ENCODE peak calls at places on chromosomes 3 and 15, in four cellular contexts. One of them, this sample, is unnamed.

GRCh38 chr3:182794806-182795369 is 1.6 kb downstream of the ATP11B start:
- DNase-seq in mucosa of descending colon: no peak
- DNase-seq in pancreas: no peak
- DNase-seq in tibial nerve: no peak
- DNase-seq in this sample: no peak

GRCh38 chr3:149898771-149899170 is 71.9 kb downstream of the PFN2 start:
- DNase-seq in tibial nerve: no peak
- DNase-seq in mucosa of descending colon: no peak
- DNase-seq in pancreas: no peak
- DNase-seq in this sample: no peak

GRCh38 chr3:64176461-64176996 is 48.7 kb downstream of the PRICKLE2 start:
- DNase-seq in tibial nerve: no peak
- DNase-seq in pancreas: no peak
- DNase-seq in mucosa of descending colon: no peak
- DNase-seq in this sample: no peak

GRCh38 chr3:9809615-9810356 is at the start of gene TTLL3:
- DNase-seq in pancreas: peak; percentile 88
- DNase-seq in tibial nerve: peak; percentile 77
- DNase-seq in mucosa of descending colon: peak; percentile 86
- DNase-seq in this sample: peak; percentile 89

GRCh38 chr3:126170073-126170916 is 10.1 kb downstream of the ALDH1L1 start:
- DNase-seq in tibial nerve: no peak
- DNase-seq in mucosa of descending colon: no peak
- DNase-seq in pancreas: no peak
- DNase-seq in this sample: no peak

GRCh38 chr3:127209840-127210653 is 17.1 kb downstream of the PRR23E start:
- DNase-seq in tibial nerve: no peak
- DNase-seq in pancreas: no peak
- DNase-seq in mucosa of descending colon: no peak
- DNase-seq in this sample: no peak

GRCh38 chr3:51975857-51976549 is 1.1 kb downstream of the ABHD14A start:
- DNase-seq in mucosa of descending colon: peak; percentile 84
- DNase-seq in pancreas: peak; percentile 83
- DNase-seq in tibial nerve: peak; percentile 66
- DNase-seq in this sample: peak; percentile 87

GRCh38 chr15:72599855-72600464 is 54.5 kb upstream of the GOLGA6B start:
- DNase-seq in tibial nerve: peak; percentile 48
- DNase-seq in pancreas: no peak
- DNase-seq in mucosa of descending colon: no peak
- DNase-seq in this sample: no peak

GRCh38 chr3:82132210-82133069 is 371.0 kb upstream of the GBE1 start:
- DNase-seq in mucosa of descending colon: no peak
- DNase-seq in pancreas: no peak
- DNase-seq in tibial nerve: no peak
- DNase-seq in this sample: no peak

GRCh38 chr3:106018929-106019328 is 150.1 kb upstream of the CBLB start:
- DNase-seq in pancreas: no peak
- DNase-seq in tibial nerve: no peak
- DNase-seq in mucosa of descending colon: no peak
- DNase-seq in this sample: no peak

GRCh38 chr3:152097120-152097519 is 171.6 kb upstream of the MBNL1 start:
- DNase-seq in tibial nerve: no peak
- DNase-seq in pancreas: no peak
- DNase-seq in mucosa of descending colon: no peak
- DNase-seq in this sample: no peak

GRCh38 chr3:38702231-38702630 is 52.7 kb upstream of the SCN5A start:
- DNase-seq in pancreas: no peak
- DNase-seq in tibial nerve: no peak
- DNase-seq in mucosa of descending colon: no peak
- DNase-seq in this sample: no peak

GRCh38 chr15:51085764-51086163 is 8.9 kb downstream of the TNFAIP8L3 start:
- DNase-seq in pancreas: no peak
- DNase-seq in mucosa of descending colon: no peak
- DNase-seq in tibial nerve: no peak
- DNase-seq in this sample: no peak

GRCh38 chr3:139559541-139559940 is 20.0 kb upstream of the RBP1 start:
- DNase-seq in tibial nerve: no peak
- DNase-seq in pancreas: no peak
- DNase-seq in mucosa of descending colon: no peak
- DNase-seq in this sample: no peak

GRCh38 chr3:120791958-120792357 is 49.4 kb downstream of the GTF2E1 start:
- DNase-seq in mucosa of descending colon: no peak
- DNase-seq in pancreas: no peak
- DNase-seq in tibial nerve: no peak
- DNase-seq in this sample: no peak

GRCh38 chr3:150022406-150023238 is 51.9 kb upstream of the PFN2 start:
- DNase-seq in mucosa of descending colon: peak; percentile 51
- DNase-seq in tibial nerve: no peak
- DNase-seq in pancreas: no peak
- DNase-seq in this sample: no peak

GRCh38 chr15:101256756-101257155 is 4.9 kb upstream of the CHSY1 start:
- DNase-seq in tibial nerve: no peak
- DNase-seq in mucosa of descending colon: no peak
- DNase-seq in pancreas: no peak
- DNase-seq in this sample: no peak

GRCh38 chr3:139112230-139112558 is 67.5 kb upstream of the PRR23C start:
- DNase-seq in tibial nerve: no peak
- DNase-seq in mucosa of descending colon: no peak
- DNase-seq in pancreas: no peak
- DNase-seq in this sample: no peak

GRCh38 chr3:57966823-57967222 is 41.4 kb upstream of the FLNB start:
- DNase-seq in tibial nerve: no peak
- DNase-seq in mucosa of descending colon: no peak
- DNase-seq in pancreas: no peak
- DNase-seq in this sample: no peak

GRCh38 chr3:153372326-153372725 is 210.3 kb downstream of the RAP2B start:
- DNase-seq in pancreas: no peak
- DNase-seq in mucosa of descending colon: no peak
- DNase-seq in tibial nerve: peak; percentile 41
- DNase-seq in this sample: no peak

GRCh38 chr15:42056934-42057743 is 36.3 kb upstream of the PLA2G4E start:
- DNase-seq in mucosa of descending colon: peak; percentile 85
- DNase-seq in tibial nerve: peak; percentile 23
- DNase-seq in pancreas: peak; percentile 87
- DNase-seq in this sample: peak; percentile 92

GRCh38 chr15:92733934-92734521 is 78.5 kb upstream of the FAM174B start:
- DNase-seq in tibial nerve: no peak
- DNase-seq in pancreas: no peak
- DNase-seq in mucosa of descending colon: no peak
- DNase-seq in this sample: peak; percentile 53

GRCh38 chr3:123783050-123783724 is 100.9 kb downstream of the MYLK start:
- DNase-seq in pancreas: no peak
- DNase-seq in mucosa of descending colon: no peak
- DNase-seq in tibial nerve: no peak
- DNase-seq in this sample: no peak

GRCh38 chr3:132399054-132399929 is 18.0 kb upstream of the DNAJC13 start:
- DNase-seq in pancreas: no peak
- DNase-seq in tibial nerve: peak; percentile 33
- DNase-seq in mucosa of descending colon: no peak
- DNase-seq in this sample: no peak

GRCh38 chr3:170903123-170903522 is 5.3 kb downstream of the EIF5A2 start:
- DNase-seq in mucosa of descending colon: no peak
- DNase-seq in tibial nerve: no peak
- DNase-seq in pancreas: no peak
- DNase-seq in this sample: no peak
- TF ChIP-seq CTCF in mucosa of descending colon: no peak
- TF ChIP-seq CTCF in tibial nerve: no peak
- TF ChIP-seq CTCF in pancreas: no peak
- TF ChIP-seq CTCF in this sample: no peak

DNA sequence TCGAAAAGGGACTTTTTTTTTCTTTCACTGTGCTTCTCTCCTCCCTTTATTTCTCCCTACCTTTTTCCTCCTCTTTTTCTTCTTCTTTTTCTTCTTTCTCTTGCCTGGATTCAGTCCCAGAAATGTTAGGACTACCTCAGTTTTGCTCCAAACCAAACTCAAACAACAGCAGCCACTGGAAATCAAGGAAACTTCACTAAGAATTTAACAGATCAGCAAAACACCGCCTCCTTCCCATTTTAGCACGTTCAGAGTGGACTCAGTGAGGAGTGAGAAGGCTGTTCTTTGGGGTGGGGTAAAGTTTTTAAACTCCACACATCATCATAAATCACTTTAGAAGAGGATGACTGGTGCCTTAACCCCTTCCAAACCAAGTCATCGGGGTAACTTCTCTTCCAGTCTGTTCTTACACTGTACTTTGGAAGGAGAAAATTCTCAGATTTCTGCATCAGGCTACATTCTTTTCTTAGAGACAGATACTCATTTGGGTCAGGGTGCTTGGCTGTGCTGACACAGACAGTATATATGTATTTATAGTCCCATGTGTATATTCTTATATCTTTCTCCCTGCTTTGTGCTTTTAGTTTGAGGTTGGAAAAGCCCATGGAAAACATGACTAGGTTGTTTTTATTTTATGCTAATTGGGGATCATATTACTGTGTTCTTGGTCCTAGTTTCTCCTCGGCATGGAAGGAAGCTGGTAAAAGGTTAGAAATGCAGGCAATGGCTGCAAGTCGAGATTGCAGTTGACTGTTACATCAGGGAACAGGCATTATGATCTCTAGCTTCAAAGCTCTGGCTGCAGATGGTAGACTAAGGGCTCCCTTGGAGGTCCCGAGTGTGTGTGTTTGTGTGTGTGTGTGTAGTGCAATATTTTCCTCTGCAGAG is at the start of gene CCDC80:
- DNase-seq in pancreas: no peak
- DNase-seq in mucosa of descending colon: no peak
- DNase-seq in tibial nerve: no peak
- DNase-seq in this sample: no peak
- H3K4me3 ChIP-seq in pancreas: no peak within 1 kb of the TSS
- H3K4me3 ChIP-seq in mucosa of descending colon: no peak within 1 kb of the TSS
- H3K4me3 ChIP-seq in tibial nerve: peak within 1 kb of the TSS; percentile 53
- H3K4me3 ChIP-seq in this sample: peak within 1 kb of the TSS; percentile 40

GRCh38 chr3:140599496-140599895 is 78.4 kb upstream of the TRIM42 start:
- DNase-seq in tibial nerve: no peak
- DNase-seq in mucosa of descending colon: no peak
- DNase-seq in pancreas: no peak
- DNase-seq in this sample: no peak
- H3K4me1 ChIP-seq in tibial nerve: no peaks in the 10 kb centered on the region
- H3K4me1 ChIP-seq in mucosa of descending colon: no peaks in the 10 kb centered on the region
- H3K4me1 ChIP-seq in pancreas: no peaks in the 10 kb centered on the region
- H3K4me1 ChIP-seq in this sample: no peaks in the 10 kb centered on the region

DNA sequence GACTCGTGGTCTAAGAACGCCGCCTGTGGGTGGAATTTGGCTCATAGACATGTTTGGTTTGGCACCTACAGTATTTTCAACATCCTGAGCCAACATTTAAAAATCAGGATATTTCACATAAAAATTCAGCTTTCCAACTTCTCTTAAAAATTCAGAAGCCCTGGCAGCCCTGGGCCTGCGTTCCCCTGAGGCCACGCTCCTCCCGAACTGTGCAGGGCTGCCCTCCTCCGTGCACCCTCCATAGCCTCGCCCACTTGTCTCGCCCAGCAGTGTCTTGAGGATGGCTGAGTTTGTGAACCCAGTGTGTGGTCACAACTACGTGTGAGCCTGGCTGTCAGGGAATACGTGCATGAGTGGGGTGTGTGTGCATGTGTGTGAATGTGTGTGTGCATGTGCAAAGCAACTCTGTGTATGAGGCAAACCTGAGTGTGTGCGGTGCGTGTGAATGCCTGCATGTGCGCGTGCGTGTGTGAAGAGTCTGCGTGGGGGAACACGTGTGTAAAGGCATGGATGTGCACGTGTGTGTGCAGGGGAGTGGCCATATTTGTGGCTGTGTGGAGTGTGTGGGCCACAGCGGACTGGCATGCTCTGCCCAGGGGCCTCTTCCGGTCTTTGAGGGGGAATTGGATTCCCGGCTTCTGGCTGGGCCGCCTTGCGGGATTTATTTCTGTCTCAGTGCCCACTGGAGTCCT is 30.9 kb downstream of the PTH1R start:
- DNase-seq in pancreas: no peak
- DNase-seq in tibial nerve: peak; percentile 63
- DNase-seq in mucosa of descending colon: no peak
- DNase-seq in this sample: peak; percentile 46
- TF ChIP-seq CTCF in pancreas: no peak
- TF ChIP-seq CTCF in tibial nerve: peak; percentile 60
- TF ChIP-seq CTCF in mucosa of descending colon: no peak
- TF ChIP-seq CTCF in this sample: peak; percentile 27

DNA sequence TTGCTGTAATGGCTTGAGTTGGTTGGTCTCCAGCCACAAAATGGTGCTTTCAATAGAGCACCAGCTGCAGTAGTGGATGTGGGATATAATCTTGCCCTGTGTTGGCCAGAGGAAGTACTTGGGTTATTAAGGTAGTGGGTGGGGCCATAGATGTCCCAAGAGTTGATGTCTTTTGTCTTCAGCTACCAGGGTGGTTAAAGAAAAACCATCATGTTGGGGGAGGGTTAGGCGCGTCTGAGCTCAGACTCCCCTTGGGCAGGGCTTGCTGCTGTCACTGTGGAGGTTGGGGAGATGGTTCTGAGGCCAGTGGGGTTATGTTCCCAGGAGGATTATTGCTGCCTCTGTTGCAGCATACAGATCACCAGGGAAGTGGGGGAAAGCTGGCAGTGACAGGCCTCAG is 46.9 kb upstream of the GADL1 start:
- DNase-seq in pancreas: no peak
- DNase-seq in mucosa of descending colon: no peak
- DNase-seq in tibial nerve: no peak
- DNase-seq in this sample: no peak
- H3K4me3 ChIP-seq in pancreas: no peak overlapping the region
- H3K4me3 ChIP-seq in mucosa of descending colon: no peak overlapping the region
- H3K4me3 ChIP-seq in tibial nerve: no peak overlapping the region
- H3K4me3 ChIP-seq in this sample: no peak overlapping the region

GRCh38 chr3:141255137-141255536 is 23.5 kb downstream of the PXYLP1 start:
- DNase-seq in pancreas: no peak
- DNase-seq in mucosa of descending colon: no peak
- DNase-seq in tibial nerve: no peak
- DNase-seq in this sample: no peak

GRCh38 chr3:141260131-141260927 is 28.7 kb downstream of the PXYLP1 start:
- DNase-seq in mucosa of descending colon: no peak
- DNase-seq in tibial nerve: no peak
- DNase-seq in pancreas: no peak
- DNase-seq in this sample: no peak

GRCh38 chr3:141261472-141262171 is 30.0 kb downstream of the PXYLP1 start:
- DNase-seq in pancreas: no peak
- DNase-seq in tibial nerve: no peak
- DNase-seq in mucosa of descending colon: no peak
- DNase-seq in this sample: no peak

GRCh38 chr3:141255864-141256263 is 24.2 kb downstream of the PXYLP1 start:
- DNase-seq in mucosa of descending colon: no peak
- DNase-seq in pancreas: no peak
- DNase-seq in tibial nerve: no peak
- DNase-seq in this sample: no peak

GRCh38 chr3:141257971-141258370 is 26.3 kb downstream of the PXYLP1 start:
- DNase-seq in pancreas: no peak
- DNase-seq in mucosa of descending colon: no peak
- DNase-seq in tibial nerve: no peak
- DNase-seq in this sample: no peak
- H3K4me1 ChIP-seq in pancreas: no peaks in the 10 kb centered on the region
- H3K4me1 ChIP-seq in mucosa of descending colon: no peaks in the 10 kb centered on the region
- H3K4me1 ChIP-seq in tibial nerve: no peaks in the 10 kb centered on the region
- H3K4me1 ChIP-seq in this sample: no peaks in the 10 kb centered on the region

This sample was measured in lower lobe of right lung.